ENCODE peak calls at places on chromosomes 12 and 14, in six cellular contexts. One of them, this sample, is unnamed. For H3K4me1, the result is how much of the 10 kb centered on the place peaks cover.

GRCh38 chr12:1083888-1084262 is 92.9 kb downstream of the ERC1 start:
- DNase-seq in HepG2: peak
- DNase-seq in transverse colon: no peak
- DNase-seq in upper lobe of left lung: no peak
- DNase-seq in A549: peak
- DNase-seq in stomach: no peak
- DNase-seq in this sample: no peak

GRCh38 chr12:132259872-132260695 is 69.3 kb downstream of the GALNT9 start:
- DNase-seq in transverse colon: no peak
- DNase-seq in upper lobe of left lung: no peak
- DNase-seq in HepG2: no peak
- DNase-seq in stomach: no peak
- DNase-seq in A549: no peak
- DNase-seq in this sample: no peak

GRCh38 chr14:78143489-78144145 is 26.6 kb upstream of the NRXN3 start:
- DNase-seq in transverse colon: no peak
- DNase-seq in A549: peak
- DNase-seq in upper lobe of left lung: no peak
- DNase-seq in stomach: no peak
- DNase-seq in HepG2: no peak
- DNase-seq in this sample: no peak

GRCh38 chr14:32286602-32287001 is 42.5 kb upstream of the AKAP6 start:
- DNase-seq in A549: no peak
- DNase-seq in HepG2: no peak
- DNase-seq in stomach: no peak
- DNase-seq in upper lobe of left lung: no peak
- DNase-seq in transverse colon: no peak
- DNase-seq in this sample: no peak

GRCh38 chr12:68403296-68403695 is 71.1 kb upstream of the MDM1 start:
- DNase-seq in transverse colon: no peak
- DNase-seq in HepG2: no peak
- DNase-seq in A549: no peak
- DNase-seq in upper lobe of left lung: no peak
- DNase-seq in stomach: no peak
- DNase-seq in this sample: no peak

GRCh38 chr12:115355301-115355700 is 671.3 kb upstream of the TBX3 start:
- DNase-seq in HepG2: no peak
- DNase-seq in A549: no peak
- DNase-seq in upper lobe of left lung: no peak
- DNase-seq in transverse colon: no peak
- DNase-seq in stomach: no peak
- DNase-seq in this sample: no peak

GRCh38 chr14:59529189-59529588 is 44.9 kb downstream of the JKAMP start:
- DNase-seq in upper lobe of left lung: no peak
- DNase-seq in stomach: no peak
- DNase-seq in A549: no peak
- DNase-seq in transverse colon: no peak
- DNase-seq in HepG2: no peak
- DNase-seq in this sample: no peak

GRCh38 chr12:41699658-41700057 is 445.0 kb downstream of the GXYLT1 start:
- DNase-seq in stomach: no peak
- DNase-seq in A549: no peak
- DNase-seq in upper lobe of left lung: no peak
- DNase-seq in HepG2: no peak
- DNase-seq in transverse colon: no peak
- DNase-seq in this sample: no peak

GRCh38 chr14:45947785-45948184 is 694.8 kb upstream of the MIS18BP1 start:
- DNase-seq in stomach: no peak
- DNase-seq in HepG2: no peak
- DNase-seq in upper lobe of left lung: no peak
- DNase-seq in transverse colon: no peak
- DNase-seq in A549: no peak
- DNase-seq in this sample: no peak

GRCh38 chr12:182381-182883 is 31.5 kb downstream of the SLC6A12 start:
- DNase-seq in A549: peak
- DNase-seq in stomach: no peak
- DNase-seq in upper lobe of left lung: no peak
- DNase-seq in transverse colon: no peak
- DNase-seq in HepG2: no peak
- DNase-seq in this sample: no peak

GRCh38 chr14:21455912-21456667 is at the start of gene CHD8:
- DNase-seq in A549: peak
- DNase-seq in transverse colon: peak
- DNase-seq in stomach: peak
- DNase-seq in upper lobe of left lung: peak
- DNase-seq in HepG2: peak
- DNase-seq in this sample: peak

GRCh38 chr12:109445224-109445623 is 31.9 kb downstream of the KCTD10 start:
- DNase-seq in A549: no peak
- DNase-seq in upper lobe of left lung: no peak
- DNase-seq in stomach: no peak
- DNase-seq in HepG2: no peak
- DNase-seq in transverse colon: no peak
- DNase-seq in this sample: no peak

GRCh38 chr14:90491221-90491867 is 94.5 kb downstream of the CALM1 start:
- DNase-seq in upper lobe of left lung: no peak
- DNase-seq in A549: no peak
- DNase-seq in HepG2: no peak
- DNase-seq in transverse colon: no peak
- DNase-seq in stomach: no peak
- DNase-seq in this sample: peak

GRCh38 chr12:80636832-80637231 is 70.6 kb upstream of the MYF6 start:
- DNase-seq in upper lobe of left lung: no peak
- DNase-seq in A549: no peak
- DNase-seq in stomach: no peak
- DNase-seq in transverse colon: no peak
- DNase-seq in HepG2: no peak
- DNase-seq in this sample: no peak

GRCh38 chr14:90677484-90678045 is 138.7 kb downstream of the TTC7B start:
- DNase-seq in upper lobe of left lung: no peak
- DNase-seq in stomach: no peak
- DNase-seq in A549: no peak
- DNase-seq in HepG2: no peak
- DNase-seq in transverse colon: no peak
- DNase-seq in this sample: no peak

GRCh38 chr12:109538191-109538863 is 35.0 kb downstream of the MMAB start:
- DNase-seq in A549: no peak
- DNase-seq in stomach: no peak
- DNase-seq in transverse colon: no peak
- DNase-seq in upper lobe of left lung: no peak
- DNase-seq in HepG2: no peak
- DNase-seq in this sample: no peak

GRCh38 chr12:11805680-11806079 is 156.2 kb downstream of the ETV6 start:
- DNase-seq in stomach: no peak
- DNase-seq in upper lobe of left lung: no peak
- DNase-seq in A549: no peak
- DNase-seq in transverse colon: no peak
- DNase-seq in HepG2: peak
- DNase-seq in this sample: no peak

GRCh38 chr12:119620490-119620889 is 26.9 kb downstream of the TMEM233 start:
- DNase-seq in HepG2: no peak
- DNase-seq in stomach: no peak
- DNase-seq in transverse colon: no peak
- DNase-seq in A549: no peak
- DNase-seq in upper lobe of left lung: no peak
- DNase-seq in this sample: no peak

GRCh38 chr12:124547626-124548025 is 19.8 kb downstream of the NCOR2 start:
- DNase-seq in transverse colon: no peak
- DNase-seq in HepG2: no peak
- DNase-seq in A549: no peak
- DNase-seq in upper lobe of left lung: no peak
- DNase-seq in stomach: no peak
- DNase-seq in this sample: no peak

GRCh38 chr12:124544311-124544970 is 23.0 kb downstream of the NCOR2 start:
- DNase-seq in HepG2: no peak
- DNase-seq in stomach: no peak
- DNase-seq in upper lobe of left lung: no peak
- DNase-seq in transverse colon: no peak
- DNase-seq in A549: no peak
- DNase-seq in this sample: no peak

GRCh38 chr12:124544983-124545382 is 22.4 kb downstream of the NCOR2 start:
- DNase-seq in upper lobe of left lung: no peak
- DNase-seq in HepG2: no peak
- DNase-seq in A549: no peak
- DNase-seq in stomach: no peak
- DNase-seq in transverse colon: no peak
- DNase-seq in this sample: no peak

GRCh38 chr12:124543591-124544310 is 23.7 kb downstream of the NCOR2 start:
- DNase-seq in transverse colon: no peak
- DNase-seq in stomach: no peak
- DNase-seq in upper lobe of left lung: no peak
- DNase-seq in A549: no peak
- DNase-seq in HepG2: no peak
- DNase-seq in this sample: no peak

DNA sequence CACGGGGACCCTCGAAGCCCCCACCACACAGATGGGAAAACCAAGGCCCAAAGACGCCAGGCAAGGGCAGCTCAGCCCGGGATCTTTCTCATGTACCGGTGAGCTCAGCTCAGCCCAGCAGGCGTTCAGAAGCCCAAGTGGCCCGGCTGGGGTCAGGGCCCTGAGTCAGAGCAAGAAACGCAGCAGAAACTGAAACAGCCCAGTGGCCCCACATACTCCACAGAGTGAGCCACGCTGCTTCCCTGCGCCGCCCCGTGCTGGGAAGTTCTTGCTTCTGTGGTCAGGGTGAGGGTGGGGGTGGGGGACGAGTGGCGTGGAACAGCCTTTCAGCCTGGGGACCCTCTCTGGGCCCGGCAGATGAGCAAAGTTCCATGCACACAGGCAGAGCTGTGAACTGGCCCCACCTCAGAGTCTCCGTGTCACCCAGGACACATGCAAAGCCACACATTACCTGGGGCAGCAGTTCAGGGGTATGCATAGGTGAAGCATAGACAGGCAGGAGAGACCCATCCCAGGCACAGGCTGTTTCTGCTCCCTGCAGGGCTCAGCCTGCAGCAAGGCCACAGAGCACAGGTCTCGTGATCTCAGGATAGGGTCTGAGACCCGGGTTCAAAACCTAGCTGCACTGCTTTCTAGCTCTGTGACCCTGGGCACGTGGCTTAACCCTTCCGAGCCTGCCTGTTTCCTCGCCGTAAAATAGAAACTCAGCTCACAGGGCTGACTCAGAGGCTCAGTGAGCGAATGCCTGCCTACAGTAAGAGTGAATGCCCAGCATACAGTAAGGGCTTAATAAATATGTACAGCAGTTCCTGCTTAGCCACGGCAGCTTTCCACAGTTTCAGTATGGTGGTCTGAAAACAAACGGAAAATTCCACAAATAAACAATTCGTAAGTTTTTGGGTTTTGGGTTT is 21.6 kb downstream of the NCOR2 start:
- DNase-seq in upper lobe of left lung: no peak
- DNase-seq in HepG2: no peak
- DNase-seq in transverse colon: peak
- DNase-seq in stomach: no peak
- DNase-seq in A549: no peak
- DNase-seq in this sample: no peak
- TF ChIP-seq EP300 in upper lobe of left lung: no peak
- TF ChIP-seq EP300 in HepG2: no peak
- TF ChIP-seq EP300 in transverse colon: no peak
- TF ChIP-seq EP300 in stomach: no peak
- TF ChIP-seq EP300 in A549: no peak
- TF ChIP-seq EP300 in this sample: no peak

GRCh38 chr12:14957769-14958168 is 3.6 kb downstream of the ARHGDIB start:
- DNase-seq in stomach: no peak
- DNase-seq in A549: no peak
- DNase-seq in upper lobe of left lung: no peak
- DNase-seq in HepG2: no peak
- DNase-seq in transverse colon: peak
- DNase-seq in this sample: no peak
- H3K4me3 ChIP-seq in stomach: no peak
- H3K4me3 ChIP-seq in A549: no peak
- H3K4me3 ChIP-seq in upper lobe of left lung: no peak
- H3K4me3 ChIP-seq in HepG2: no peak
- H3K4me3 ChIP-seq in transverse colon: peak
- H3K4me3 ChIP-seq in this sample: no peak

GRCh38 chr14:61462566-61463195 is 141.3 kb downstream of the PRKCH start:
- DNase-seq in A549: peak
- DNase-seq in HepG2: peak
- DNase-seq in upper lobe of left lung: no peak
- DNase-seq in transverse colon: no peak
- DNase-seq in stomach: no peak
- DNase-seq in this sample: no peak
- H3K4me1 ChIP-seq in A549: half or more
- H3K4me1 ChIP-seq in HepG2: under half
- H3K4me1 ChIP-seq in upper lobe of left lung: under half
- H3K4me1 ChIP-seq in transverse colon: under half
- H3K4me1 ChIP-seq in stomach: under half
- H3K4me1 ChIP-seq in this sample: under half

GRCh38 chr12:66131067-66131688 is 628 bp upstream of the LLPH start:
- DNase-seq in stomach: no peak
- DNase-seq in HepG2: no peak
- DNase-seq in A549: no peak
- DNase-seq in upper lobe of left lung: no peak
- DNase-seq in transverse colon: no peak
- DNase-seq in this sample: no peak

GRCh38 chr12:66132408-66132807 is 1.9 kb upstream of the LLPH start:
- DNase-seq in upper lobe of left lung: no peak
- DNase-seq in transverse colon: no peak
- DNase-seq in A549: peak
- DNase-seq in stomach: no peak
- DNase-seq in HepG2: peak
- DNase-seq in this sample: no peak

GRCh38 chr12:66129934-66130266 is 650 bp downstream of the LLPH start:
- DNase-seq in upper lobe of left lung: no peak
- DNase-seq in transverse colon: no peak
- DNase-seq in stomach: no peak
- DNase-seq in HepG2: no peak
- DNase-seq in A549: peak
- DNase-seq in this sample: no peak

GRCh38 chr12:66127695-66128094 is 2.9 kb downstream of the LLPH start:
- DNase-seq in transverse colon: no peak
- DNase-seq in upper lobe of left lung: no peak
- DNase-seq in HepG2: no peak
- DNase-seq in stomach: no peak
- DNase-seq in A549: no peak
- DNase-seq in this sample: no peak

DNA sequence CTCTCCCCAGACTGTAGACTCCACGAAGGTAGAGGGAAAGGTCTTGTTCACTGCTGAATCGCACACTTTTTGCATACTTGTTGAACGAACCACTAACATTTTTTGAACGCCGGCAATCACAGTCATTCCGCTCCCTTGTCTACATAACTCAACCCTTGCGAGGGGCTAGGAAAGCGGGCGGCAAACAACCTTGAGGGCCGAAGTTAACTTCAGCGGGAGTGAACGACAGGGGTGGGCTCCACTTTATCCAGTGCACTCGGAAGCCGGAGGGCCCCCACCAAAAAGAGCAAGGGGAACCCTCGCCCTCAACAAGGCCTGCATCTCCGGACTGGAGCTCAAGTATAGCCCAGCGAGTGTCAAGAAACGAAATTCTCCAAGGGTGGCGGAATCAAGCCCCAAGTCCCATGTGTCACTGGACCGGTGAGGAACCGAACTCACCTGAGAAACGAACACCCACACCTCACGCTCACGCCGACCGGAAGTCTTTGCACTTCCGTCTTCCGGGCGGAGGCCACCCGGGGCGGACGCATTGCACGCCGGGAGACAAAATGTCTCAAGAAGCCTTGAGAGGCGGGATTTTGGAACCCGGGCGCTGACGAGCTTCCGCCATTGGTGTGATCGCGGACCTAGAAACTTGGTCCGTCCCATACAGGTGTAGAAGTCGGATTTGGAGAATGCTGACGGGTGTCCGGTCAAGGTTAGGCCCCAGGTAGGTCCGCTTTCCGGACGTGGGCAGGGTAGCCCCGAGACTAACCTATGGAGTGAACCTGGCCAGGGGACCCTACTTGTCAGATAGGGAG is at the start of gene LLPH:
- DNase-seq in upper lobe of left lung: peak
- DNase-seq in A549: peak
- DNase-seq in transverse colon: peak
- DNase-seq in HepG2: peak
- DNase-seq in stomach: peak
- DNase-seq in this sample: peak
- TF ChIP-seq EP300 in upper lobe of left lung: no peak
- TF ChIP-seq EP300 in A549: no peak
- TF ChIP-seq EP300 in transverse colon: no peak
- TF ChIP-seq EP300 in HepG2: peak
- TF ChIP-seq EP300 in stomach: no peak
- TF ChIP-seq EP300 in this sample: peak